ENCODE peak calls at places on chromosomes 2 and 18, in ten cellular contexts. One of them, this sample, is unnamed.

GRCh38 chr2:190407662-190408537 is at the start of gene MFSD6:
- DNase-seq in NCI-H1436: peak
- DNase-seq in H9: peak
- DNase-seq in aorta: peak
- DNase-seq in HEK293T: peak
- DNase-seq in epithelial cell of prostate: no peak
- DNase-seq in GM12891: peak
- DNase-seq in right cardiac atrium: peak
- DNase-seq in lower lobe of right lung: peak
- DNase-seq in endothelial cell: peak
- DNase-seq in this sample: peak

GRCh38 chr18:54284967-54285785 is 15.9 kb downstream of the POLI start:
- DNase-seq in NCI-H1436: no peak
- DNase-seq in H9: no peak
- DNase-seq in aorta: peak
- DNase-seq in HEK293T: no peak
- DNase-seq in epithelial cell of prostate: peak
- DNase-seq in GM12891: peak
- DNase-seq in right cardiac atrium: peak
- DNase-seq in lower lobe of right lung: no peak
- DNase-seq in endothelial cell: no peak
- DNase-seq in this sample: peak

GRCh38 chr2:238338710-238339394 is 18.5 kb downstream of the TRAF3IP1 start:
- DNase-seq in NCI-H1436: no peak
- DNase-seq in H9: peak
- DNase-seq in aorta: no peak
- DNase-seq in HEK293T: no peak
- DNase-seq in epithelial cell of prostate: no peak
- DNase-seq in GM12891: no peak
- DNase-seq in right cardiac atrium: no peak
- DNase-seq in lower lobe of right lung: no peak
- DNase-seq in endothelial cell: no peak
- DNase-seq in this sample: no peak

GRCh38 chr2:138630164-138630563 is 128.6 kb downstream of the SPOPL start:
- DNase-seq in NCI-H1436: no peak
- DNase-seq in H9: no peak
- DNase-seq in aorta: no peak
- DNase-seq in HEK293T: no peak
- DNase-seq in epithelial cell of prostate: no peak
- DNase-seq in GM12891: no peak
- DNase-seq in right cardiac atrium: no peak
- DNase-seq in lower lobe of right lung: no peak
- DNase-seq in endothelial cell: no peak
- DNase-seq in this sample: no peak

GRCh38 chr2:71530246-71530986 is 77.1 kb downstream of the DYSF start:
- DNase-seq in NCI-H1436: no peak
- DNase-seq in H9: peak
- DNase-seq in aorta: peak
- DNase-seq in HEK293T: peak
- DNase-seq in epithelial cell of prostate: no peak
- DNase-seq in GM12891: peak
- DNase-seq in right cardiac atrium: no peak
- DNase-seq in lower lobe of right lung: no peak
- DNase-seq in endothelial cell: peak
- DNase-seq in this sample: peak

GRCh38 chr18:68448736-68449135 is 266.2 kb downstream of the TMX3 start:
- DNase-seq in NCI-H1436: no peak
- DNase-seq in H9: no peak
- DNase-seq in aorta: no peak
- DNase-seq in HEK293T: no peak
- DNase-seq in epithelial cell of prostate: no peak
- DNase-seq in GM12891: no peak
- DNase-seq in right cardiac atrium: no peak
- DNase-seq in lower lobe of right lung: no peak
- DNase-seq in endothelial cell: no peak
- DNase-seq in this sample: no peak

GRCh38 chr2:121777699-121778058 is 22.2 kb downstream of the TSN start:
- DNase-seq in NCI-H1436: no peak
- DNase-seq in H9: no peak
- DNase-seq in aorta: no peak
- DNase-seq in HEK293T: no peak
- DNase-seq in epithelial cell of prostate: peak
- DNase-seq in GM12891: no peak
- DNase-seq in right cardiac atrium: no peak
- DNase-seq in lower lobe of right lung: no peak
- DNase-seq in endothelial cell: no peak
- DNase-seq in this sample: no peak

GRCh38 chr2:10530607-10531239 is 82.6 kb upstream of the ODC1 start:
- DNase-seq in NCI-H1436: no peak
- DNase-seq in H9: no peak
- DNase-seq in aorta: no peak
- DNase-seq in HEK293T: no peak
- DNase-seq in epithelial cell of prostate: no peak
- DNase-seq in GM12891: no peak
- DNase-seq in right cardiac atrium: no peak
- DNase-seq in lower lobe of right lung: no peak
- DNase-seq in endothelial cell: no peak
- DNase-seq in this sample: no peak

GRCh38 chr18:7566587-7567486 is at the start of gene PTPRM:
- DNase-seq in NCI-H1436: peak
- DNase-seq in H9: peak
- DNase-seq in aorta: peak
- DNase-seq in HEK293T: peak
- DNase-seq in epithelial cell of prostate: peak
- DNase-seq in GM12891: peak
- DNase-seq in right cardiac atrium: peak
- DNase-seq in lower lobe of right lung: peak
- DNase-seq in endothelial cell: peak
- DNase-seq in this sample: peak

GRCh38 chr2:240872317-240873097 is 3.9 kb downstream of the AGXT start:
- DNase-seq in NCI-H1436: no peak
- DNase-seq in H9: peak
- DNase-seq in aorta: peak
- DNase-seq in HEK293T: no peak
- DNase-seq in epithelial cell of prostate: no peak
- DNase-seq in GM12891: no peak
- DNase-seq in right cardiac atrium: peak
- DNase-seq in lower lobe of right lung: peak
- DNase-seq in endothelial cell: no peak
- DNase-seq in this sample: no peak

GRCh38 chr2:9941196-9941995 is 10.1 kb upstream of the GRHL1 start:
- DNase-seq in NCI-H1436: no peak
- DNase-seq in H9: peak
- DNase-seq in aorta: no peak
- DNase-seq in HEK293T: no peak
- DNase-seq in epithelial cell of prostate: peak
- DNase-seq in GM12891: no peak
- DNase-seq in right cardiac atrium: no peak
- DNase-seq in lower lobe of right lung: no peak
- DNase-seq in endothelial cell: no peak
- DNase-seq in this sample: no peak

GRCh38 chr2:235675678-235676535 is 182.1 kb downstream of the AGAP1 start:
- DNase-seq in NCI-H1436: no peak
- DNase-seq in H9: no peak
- DNase-seq in aorta: no peak
- DNase-seq in HEK293T: no peak
- DNase-seq in epithelial cell of prostate: no peak
- DNase-seq in GM12891: no peak
- DNase-seq in right cardiac atrium: no peak
- DNase-seq in lower lobe of right lung: no peak
- DNase-seq in endothelial cell: no peak
- DNase-seq in this sample: no peak

GRCh38 chr2:118889995-118890394 is 42.5 kb upstream of the EN1 start:
- DNase-seq in NCI-H1436: no peak
- DNase-seq in H9: no peak
- DNase-seq in aorta: no peak
- DNase-seq in HEK293T: no peak
- DNase-seq in epithelial cell of prostate: no peak
- DNase-seq in GM12891: no peak
- DNase-seq in right cardiac atrium: no peak
- DNase-seq in lower lobe of right lung: no peak
- DNase-seq in endothelial cell: no peak
- DNase-seq in this sample: no peak

GRCh38 chr18:58194028-58194427 is 150.0 kb downstream of the NEDD4L start:
- DNase-seq in NCI-H1436: no peak
- DNase-seq in H9: peak
- DNase-seq in aorta: no peak
- DNase-seq in HEK293T: peak
- DNase-seq in epithelial cell of prostate: no peak
- DNase-seq in GM12891: no peak
- DNase-seq in right cardiac atrium: peak
- DNase-seq in lower lobe of right lung: no peak
- DNase-seq in endothelial cell: peak
- DNase-seq in this sample: no peak

GRCh38 chr2:64404002-64404731 is 49.8 kb upstream of the LGALSL start:
- DNase-seq in NCI-H1436: no peak
- DNase-seq in H9: peak
- DNase-seq in aorta: peak
- DNase-seq in HEK293T: no peak
- DNase-seq in epithelial cell of prostate: no peak
- DNase-seq in GM12891: no peak
- DNase-seq in right cardiac atrium: peak
- DNase-seq in lower lobe of right lung: peak
- DNase-seq in endothelial cell: peak
- DNase-seq in this sample: no peak

GRCh38 chr18:67428805-67429204 is 87.7 kb downstream of the DSEL start:
- DNase-seq in NCI-H1436: no peak
- DNase-seq in H9: no peak
- DNase-seq in aorta: no peak
- DNase-seq in HEK293T: no peak
- DNase-seq in epithelial cell of prostate: no peak
- DNase-seq in GM12891: no peak
- DNase-seq in right cardiac atrium: no peak
- DNase-seq in lower lobe of right lung: no peak
- DNase-seq in endothelial cell: no peak
- DNase-seq in this sample: no peak

GRCh38 chr2:235027558-235028214 is 75.9 kb downstream of the SH3BP4 start:
- DNase-seq in NCI-H1436: no peak
- DNase-seq in H9: no peak
- DNase-seq in aorta: no peak
- DNase-seq in HEK293T: no peak
- DNase-seq in epithelial cell of prostate: peak
- DNase-seq in GM12891: no peak
- DNase-seq in right cardiac atrium: no peak
- DNase-seq in lower lobe of right lung: no peak
- DNase-seq in endothelial cell: no peak
- DNase-seq in this sample: no peak

GRCh38 chr2:174749793-174750192 is 14.5 kb downstream of the CHRNA1 start:
- DNase-seq in NCI-H1436: no peak
- DNase-seq in H9: no peak
- DNase-seq in aorta: no peak
- DNase-seq in HEK293T: no peak
- DNase-seq in epithelial cell of prostate: no peak
- DNase-seq in GM12891: no peak
- DNase-seq in right cardiac atrium: no peak
- DNase-seq in lower lobe of right lung: no peak
- DNase-seq in endothelial cell: no peak
- DNase-seq in this sample: no peak